ENCODE peak calls at places on chromosomes 6 and 20, in four cellular contexts. A is natural killer cell; I is bronchial epithelial cell; Q is CD4-positive, alpha-beta T cell. H is an unnamed sample.

GRCh38 chr20:831956-832355 is 1.6 kb upstream of the FAM110A start:
- DNase-seq in A (no peak), I (no peak), Q (no peak), H (no peak)

GRCh38 chr6:159540152-159540551 is 152.9 kb downstream of the SOD2 start:
- DNase-seq in A (no peak), I (no peak), Q (no peak), H (no peak)

GRCh38 chr6:129490551-129491245 is 219.3 kb downstream of the ARHGAP18 start:
- DNase-seq in A (peak), I (peak), Q (peak), H (peak)

GRCh38 chr6:106927531-106928398 is 46.8 kb downstream of the CD24 start:
- DNase-seq in A (no peak), I (peak), Q (peak), H (peak)

GRCh38 chr20:61926796-61927192 is 138.9 kb downstream of the TAF4 start:
- DNase-seq in A (no peak), I (no peak), Q (no peak), H (no peak)

GRCh38 chr6:110412258-110412839 is 3.0 kb downstream of the DDO start:
- DNase-seq in A (no peak), I (no peak), Q (no peak), H (no peak)

GRCh38 chr6:57267586-57268293 is 45.6 kb upstream of the RAB23 start:
- DNase-seq in A (no peak), I (peak), Q (peak), H (peak)

GRCh38 chr6:151284012-151284411 is 44.2 kb downstream of the AKAP12 start:
- DNase-seq in A (no peak), I (peak), Q (no peak), H (peak)

GRCh38 chr6:2542858-2543218 is 207.9 kb downstream of the MYLK4 start:
- DNase-seq in A (no peak), I (peak), Q (no peak), H (peak)

GRCh38 chr6:128365520-128366160 is 154.8 kb downstream of the PTPRK start:
- DNase-seq in A (no peak), I (peak), Q (no peak), H (no peak)

GRCh38 chr6:107862383-107862782 is 38.3 kb upstream of the SCML4 start:
- DNase-seq in A (no peak), I (no peak), Q (no peak), H (no peak)

GRCh38 chr6:169638388-169638787 is 63.4 kb downstream of the WDR27 start:
- DNase-seq in A (no peak), I (no peak), Q (no peak), H (no peak)

GRCh38 chr6:34062815-34063214 is 83.1 kb downstream of the GRM4 start:
- DNase-seq in A (no peak), I (no peak), Q (no peak), H (no peak)

GRCh38 chr20:53157443-53158408 is 185.6 kb downstream of the TSHZ2 start:
- DNase-seq in A (peak), I (peak), Q (peak), H (peak)

GRCh38 chr6:30325873-30326445 is 768 bp upstream of the TRIM39 start:
- DNase-seq in A (peak), I (peak), Q (no peak), H (no peak)

GRCh38 chr6:33622456-33623431 is 1.6 kb downstream of the ITPR3 start:
- DNase-seq in A (no peak), I (peak), Q (no peak), H (peak)

GRCh38 chr6:136831873-136832562 is 9.6 kb downstream of the PEX7 start:
- DNase-seq in A (no peak), I (no peak), Q (no peak), H (no peak)

GRCh38 chr6:90429713-90430112 is 133.1 kb upstream of the BACH2 start:
- DNase-seq in A (no peak), I (no peak), Q (no peak), H (peak)

GRCh38 chr6:72022830-72023229 is 136.5 kb downstream of the RIMS1 start:
- DNase-seq in A (no peak), I (no peak), Q (no peak), H (no peak)

GRCh38 chr6:119333063-119333609 is 16.4 kb downstream of the MAN1A1 start:
- DNase-seq in A (no peak), I (no peak), Q (no peak), H (no peak)

GRCh38 chr6:119330520-119330919 is 19.0 kb downstream of the MAN1A1 start:
- DNase-seq in A (no peak), I (no peak), Q (no peak), H (no peak)

GRCh38 chr6:119334535-119335264 is 14.9 kb downstream of the MAN1A1 start:
- DNase-seq in A (no peak), I (no peak), Q (no peak), H (peak)

GRCh38 chr6:119331676-119332286 is 17.8 kb downstream of the MAN1A1 start:
- DNase-seq in A (no peak), I (no peak), Q (no peak), H (no peak)

GRCh38 chr6:119333707-119334295 is 15.8 kb downstream of the MAN1A1 start:
- DNase-seq in A (no peak), I (peak), Q (no peak), H (peak)
- TF ChIP-seq CTCF in A (peak), I (peak), Q (peak), H (peak)

GRCh38 chr6:117908246-117909107 is 1.4 kb downstream of the SLC35F1 start:
- DNase-seq in A (no peak), I (no peak), Q (no peak), H (no peak)
- TF ChIP-seq CTCF in A (no peak), I (no peak), Q (no peak), H (no peak)

GRCh38 chr6:36618366-36619355 is 24.5 kb downstream of the SRSF3 start:
- DNase-seq in A (no peak), I (peak), Q (no peak), H (no peak)
- TF ChIP-seq CTCF in A (no peak), I (no peak), Q (no peak), H (no peak)

GRCh38 chr20:33674294-33675126 is at the start of gene NECAB3:
- DNase-seq in A (peak), I (peak), Q (peak), H (peak)
- TF ChIP-seq CTCF in A (no peak), I (no peak), Q (no peak), H (no peak)

GRCh38 chr6:47241742-47242482 is 67.8 kb downstream of the TNFRSF21 start:
- DNase-seq in A (no peak), I (no peak), Q (no peak), H (peak)
- TF ChIP-seq CTCF in A (no peak), I (no peak), Q (no peak), H (peak)

DNA sequence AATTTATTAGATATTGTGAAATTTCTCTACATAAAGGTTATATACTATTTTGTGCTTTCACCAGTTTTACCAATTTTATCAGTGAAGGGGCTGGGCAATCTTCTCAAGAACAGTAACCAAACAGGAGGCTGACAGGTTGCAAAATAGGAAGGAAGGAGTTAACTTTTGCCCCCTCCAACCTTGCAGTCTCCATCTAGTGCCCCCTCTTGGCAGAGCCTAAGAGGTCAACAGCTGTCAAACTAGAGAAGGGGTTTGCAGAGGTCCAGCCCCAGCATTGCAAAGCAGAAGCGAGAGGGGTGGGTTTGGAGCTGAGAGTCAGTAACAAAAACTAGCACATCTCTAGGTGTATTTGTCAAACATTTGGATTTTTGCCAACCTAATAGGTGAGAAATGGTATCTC is 391.0 kb downstream of the CDC5L start:
- DNase-seq in A (no peak), I (no peak), Q (no peak), H (no peak)
- TF ChIP-seq CTCF in A (no peak), I (no peak), Q (no peak), H (no peak)

GRCh38 chr6:37479266-37479854 is 20.3 kb downstream of the CCDC167 start:
- DNase-seq in A (no peak), I (no peak), Q (no peak), H (no peak)

GRCh38 chr6:37481793-37482192 is 17.9 kb downstream of the CCDC167 start:
- DNase-seq in A (no peak), I (no peak), Q (no peak), H (no peak)

GRCh38 chr6:37482356-37483292 is 17.1 kb downstream of the CCDC167 start:
- DNase-seq in A (no peak), I (no peak), Q (no peak), H (no peak)

GRCh38 chr6:37480118-37480736 is 19.5 kb downstream of the CCDC167 start:
- DNase-seq in A (no peak), I (peak), Q (no peak), H (peak)

DNA sequence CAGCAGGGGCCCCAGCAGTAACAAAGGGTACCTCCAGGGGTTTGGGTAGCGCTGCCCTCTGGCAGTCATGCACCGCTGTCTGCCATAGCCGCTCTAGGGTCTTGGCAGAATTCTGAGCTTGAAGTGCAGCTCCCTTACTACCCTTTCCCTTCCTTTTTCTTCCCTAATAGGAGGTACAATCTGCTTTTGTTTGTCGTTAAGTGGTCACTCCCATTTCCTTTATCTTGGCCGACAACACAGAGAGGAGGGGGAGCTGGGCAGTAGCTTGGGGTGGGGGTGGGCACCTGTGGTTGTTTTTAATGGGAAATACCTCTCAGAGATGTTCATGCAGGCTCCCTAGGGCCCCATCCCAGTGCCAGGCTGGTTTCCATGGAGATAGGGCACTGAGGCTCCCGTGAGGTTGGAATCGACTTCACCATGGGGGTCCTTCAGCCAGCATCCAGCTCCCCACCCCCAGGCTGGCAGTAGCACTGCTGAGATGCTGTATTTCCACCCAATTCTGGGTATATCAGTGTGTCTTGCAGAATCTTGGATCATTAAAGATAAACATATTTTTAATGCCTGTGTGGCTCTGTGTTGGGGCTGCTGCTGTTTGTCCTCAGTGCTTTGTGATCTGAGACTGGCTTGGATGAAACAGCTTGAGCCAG is 18.6 kb downstream of the CCDC167 start:
- DNase-seq in A (no peak), I (no peak), Q (no peak), H (no peak)
- TF ChIP-seq CTCF in A (no peak), I (no peak), Q (no peak), H (no peak)

DNA sequence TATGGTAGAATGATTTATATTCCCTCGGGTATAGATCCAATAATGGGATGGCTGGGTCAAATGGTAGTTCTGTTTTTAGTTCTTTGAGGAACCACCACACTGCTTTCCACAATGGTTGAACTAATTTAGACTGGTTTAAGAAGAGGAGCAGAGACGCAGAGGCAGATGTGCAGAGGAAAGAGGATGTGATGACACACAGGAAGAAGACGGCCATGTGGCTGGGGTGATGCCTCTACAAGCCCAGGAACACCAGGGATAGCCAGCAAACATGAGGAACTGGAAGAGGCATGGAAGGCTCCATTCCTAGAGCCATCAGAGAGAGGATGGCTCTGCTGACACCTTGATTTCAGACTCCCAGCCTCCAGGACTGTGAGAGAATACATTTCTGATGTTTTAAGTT is 218.3 kb upstream of the DTNBP1 start:
- DNase-seq in A (no peak), I (peak), Q (no peak), H (no peak)
- TF ChIP-seq CTCF in A (no peak), I (no peak), Q (no peak), H (no peak)

GRCh38 chr6:167396659-167397490 is 72.0 kb downstream of the TTLL2 start:
- DNase-seq in A (no peak), I (no peak), Q (no peak), H (no peak)
- TF ChIP-seq CTCF in A (no peak), I (no peak), Q (no peak), H (no peak)

GRCh38 chr20:14959506-14960493 is 622.4 kb upstream of the FLRT3 start:
- DNase-seq in A (no peak), I (peak), Q (no peak), H (peak)
- TF ChIP-seq CTCF in A (no peak), I (no peak), Q (no peak), H (no peak)